ENCODE peak calls at places on chromosomes 2 and 18, in six cellular contexts. H, P, S, L, Q and I are unnamed samples.

GRCh38 chr2:65722028-65722427 is 289.6 kb upstream of the SPRED2 start:
- DNase-seq in H (peak), S (peak), L (peak), P (peak), Q (peak), I (no peak)

GRCh38 chr2:209636066-209636465 is 135.6 kb upstream of the UNC80 start:
- DNase-seq in L (no peak), H (no peak), S (no peak), Q (no peak), P (no peak), I (no peak)

GRCh38 chr2:134764164-134764563 is 45.4 kb upstream of the TMEM163 start:
- DNase-seq in S (no peak), P (no peak), L (no peak), Q (no peak), H (no peak), I (no peak)

GRCh38 chr2:13858626-13859025 is 773.9 kb upstream of the LRATD1 start:
- DNase-seq in Q (peak), S (no peak), L (no peak), H (peak), P (no peak), I (no peak)

GRCh38 chr2:168816369-168816768 is 13.9 kb downstream of the NOSTRIN start:
- DNase-seq in S (no peak), P (no peak), L (no peak), H (peak), Q (peak), I (no peak)

GRCh38 chr2:241223211-241224067 is 35.0 kb downstream of the ANO7 start:
- DNase-seq in L (no peak), Q (no peak), S (no peak), P (no peak), H (peak), I (no peak)

GRCh38 chr2:170715062-170715931 is at the start of gene SP5:
- DNase-seq in P (peak), Q (peak), S (peak), L (peak), H (peak), I (no peak)

GRCh38 chr2:179744341-179744740 is 117.1 kb downstream of the ZNF385B start:
- DNase-seq in P (no peak), L (no peak), Q (no peak), H (no peak), S (no peak), I (no peak)

GRCh38 chr2:20963867-20964266 is 80.0 kb downstream of the APOB start:
- DNase-seq in P (no peak), S (no peak), H (no peak), Q (no peak), L (no peak), I (no peak)

GRCh38 chr2:101823347-101823791 is 125.9 kb downstream of the MAP4K4 start:
- DNase-seq in S (peak), H (peak), L (no peak), Q (peak), P (peak), I (peak)

GRCh38 chr2:19580830-19581229 is 222.4 kb upstream of the OSR1 start:
- DNase-seq in H (peak), Q (no peak), P (no peak), S (no peak), L (no peak), I (no peak)

GRCh38 chr2:9341351-9341887 is 81.9 kb downstream of the ITGB1BP1 start:
- DNase-seq in H (no peak), L (no peak), P (no peak), Q (no peak), S (no peak), I (no peak)

GRCh38 chr18:78145096-78145495 is 834.5 kb upstream of the SALL3 start:
- DNase-seq in Q (no peak), S (no peak), P (no peak), H (no peak), L (no peak), I (no peak)

GRCh38 chr2:232898592-232899541 is 28.8 kb downstream of the SNORC start:
- DNase-seq in Q (no peak), P (no peak), S (no peak), L (peak), H (peak), I (no peak)

GRCh38 chr2:49102146-49102545 is 52.2 kb downstream of the FSHR start:
- DNase-seq in P (no peak), S (no peak), H (no peak), L (no peak), Q (no peak), I (no peak)

GRCh38 chr2:222319576-222320440 is 21.0 kb upstream of the PAX3 start:
- DNase-seq in H (no peak), Q (no peak), L (peak), P (no peak), S (no peak), I (peak)

GRCh38 chr2:25674003-25674362 is 606 bp upstream of the DTNB start:
- DNase-seq in L (no peak), S (peak), Q (no peak), H (no peak), P (no peak), I (no peak)

GRCh38 chr2:241584446-241584845 is 25.9 kb downstream of the BOK start:
- DNase-seq in Q (peak), S (no peak), P (peak), L (no peak), H (peak), I (no peak)

GRCh38 chr2:17747684-17748452 is 5.7 kb downstream of the SMC6 start:
- DNase-seq in H (peak), P (no peak), Q (peak), S (no peak), L (no peak), I (no peak)

GRCh38 chr2:36478332-36478738 is 119.6 kb downstream of the FEZ2 start:
- DNase-seq in S (no peak), P (no peak), L (peak), Q (no peak), H (peak), I (no peak)

GRCh38 chr18:79789901-79790885 is 7.5 kb upstream of the KCNG2 start:
- DNase-seq in Q (no peak), S (no peak), L (no peak), H (no peak), P (no peak), I (no peak)

GRCh38 chr2:17757321-17757720 is 3.4 kb downstream of the GEN1 start:
- DNase-seq in S (no peak), Q (no peak), L (no peak), P (no peak), H (peak), I (no peak)

GRCh38 chr2:238999290-238999741 is 151.4 kb downstream of the TWIST2 start:
- DNase-seq in Q (no peak), L (peak), S (no peak), H (no peak), P (no peak), I (no peak)

GRCh38 chr2:65464604-65465003 is 32.2 kb upstream of the SPRED2 start:
- DNase-seq in L (peak), Q (no peak), S (no peak), H (no peak), P (no peak), I (no peak)

GRCh38 chr18:27608742-27609141 is 423.6 kb upstream of the CHST9 start:
- DNase-seq in P (peak), L (no peak), H (no peak), S (no peak), Q (no peak), I (peak)

GRCh38 chr2:86764661-86765307 is 25.9 kb downstream of the CD8A start:
- DNase-seq in L (peak), H (peak), P (peak), S (peak), Q (peak), I (peak)

GRCh38 chr2:150088538-150088937 is 398.9 kb downstream of the RND3 start:
- DNase-seq in L (no peak), S (no peak), Q (peak), H (peak), P (no peak), I (no peak)

GRCh38 chr2:150625741-150626140 is 138.3 kb upstream of the RND3 start:
- DNase-seq in L (no peak), P (no peak), S (no peak), H (no peak), Q (no peak), I (no peak)

GRCh38 chr2:183872131-183872530 is 726.2 kb upstream of the ZNF804A start:
- DNase-seq in Q (peak), P (no peak), S (no peak), L (no peak), H (no peak), I (no peak)

GRCh38 chr2:148926291-148926961 is 51.4 kb downstream of the KIF5C start:
- DNase-seq in Q (peak), L (peak), P (peak), S (peak), H (peak), I (peak)

GRCh38 chr2:237669628-237670351 is 42.4 kb downstream of the LRRFIP1 start:
- DNase-seq in L (peak), Q (no peak), P (no peak), S (no peak), H (peak), I (no peak)

GRCh38 chr2:170155723-170156253 is 22.2 kb upstream of the MYO3B start:
- DNase-seq in H (no peak), Q (peak), L (no peak), S (no peak), P (no peak), I (no peak)

GRCh38 chr2:17851731-17852585 is 26.5 kb upstream of the KCNS3 start:
- DNase-seq in S (peak), P (peak), H (peak), L (peak), Q (peak), I (peak)

GRCh38 chr2:168935810-168936581 is 34.9 kb downstream of the G6PC2 start:
- DNase-seq in S (no peak), H (peak), P (peak), Q (peak), L (no peak), I (no peak)

GRCh38 chr2:32064713-32065112 is 1.4 kb downstream of the SPAST start:
- DNase-seq in H (no peak), S (no peak), Q (no peak), P (no peak), L (no peak), I (no peak)

GRCh38 chr2:32061973-32062861 is 1.1 kb upstream of the SPAST start:
- DNase-seq in Q (peak), P (peak), L (peak), S (peak), H (peak), I (peak)

GRCh38 chr2:32061430-32061829 is 1.9 kb upstream of the SPAST start:
- DNase-seq in Q (no peak), L (no peak), P (no peak), H (no peak), S (no peak), I (peak)

GRCh38 chr2:32064021-32064678 is 794 bp downstream of the SPAST start:
- DNase-seq in H (no peak), Q (peak), P (peak), L (peak), S (no peak), I (peak)

DNA sequence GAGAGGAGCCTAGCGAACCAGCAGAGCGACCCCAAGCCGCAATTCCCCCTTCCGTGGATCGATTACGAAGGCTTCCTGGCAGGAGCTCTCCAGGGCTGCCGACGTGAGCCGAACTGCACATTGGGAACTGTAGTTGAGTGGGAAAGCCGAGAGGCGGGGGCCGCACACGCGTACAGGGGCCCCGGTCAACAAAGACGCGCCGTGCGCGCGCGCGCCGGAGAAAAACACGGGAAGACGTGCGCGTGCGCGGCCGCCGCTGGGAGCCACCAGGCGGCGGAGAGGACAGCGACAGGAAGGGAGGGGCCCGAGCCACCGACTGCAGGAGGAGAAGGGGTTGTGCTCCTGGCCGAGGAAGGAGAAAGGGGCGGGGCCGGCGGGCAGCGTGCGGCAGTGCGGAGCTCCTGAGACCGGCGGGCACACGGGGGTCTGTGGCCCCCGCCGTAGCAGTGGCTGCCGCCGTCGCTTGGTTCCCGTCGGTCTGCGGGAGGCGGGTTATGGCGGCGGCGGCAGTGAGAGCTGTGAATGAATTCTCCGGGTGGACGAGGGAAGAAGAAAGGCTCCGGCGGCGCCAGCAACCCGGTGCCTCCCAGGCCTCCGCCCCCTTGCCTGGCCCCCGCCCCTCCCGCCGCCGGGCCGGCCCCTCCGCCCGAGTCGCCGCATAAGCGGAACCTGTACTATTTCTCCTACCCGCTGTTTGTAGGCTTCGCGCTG is at the start of gene SPAST:
- DNase-seq in H (peak), Q (peak), P (peak), L (peak), S (peak), I (peak)
- H3K9ac ChIP-seq in H (peak), Q (peak), P (peak), L (peak), S (peak), I (peak)

GRCh38 chr2:224835405-224835804 is 119.2 kb upstream of the CCDC195 start:
- DNase-seq in Q (no peak), L (no peak), P (no peak), S (no peak), H (no peak), I (no peak)

GRCh38 chr2:224836263-224836662 is 120.1 kb upstream of the CCDC195 start:
- DNase-seq in H (peak), S (no peak), Q (no peak), P (no peak), L (no peak), I (no peak)

GRCh38 chr2:224837066-224837465 is 120.9 kb upstream of the CCDC195 start:
- DNase-seq in H (no peak), Q (no peak), P (no peak), S (no peak), L (no peak), I (no peak)

GRCh38 chr2:224838335-224838734 is 122.2 kb upstream of the CCDC195 start:
- DNase-seq in Q (no peak), P (no peak), S (no peak), L (no peak), H (peak), I (no peak)

GRCh38 chr2:224837558-224837957 is 121.4 kb upstream of the CCDC195 start:
- DNase-seq in H (peak), S (no peak), Q (no peak), L (no peak), P (no peak), I (no peak)
- H3K4me3 ChIP-seq in H (no peak), S (no peak), Q (no peak), L (no peak), P (no peak), I (no peak)

DNA sequence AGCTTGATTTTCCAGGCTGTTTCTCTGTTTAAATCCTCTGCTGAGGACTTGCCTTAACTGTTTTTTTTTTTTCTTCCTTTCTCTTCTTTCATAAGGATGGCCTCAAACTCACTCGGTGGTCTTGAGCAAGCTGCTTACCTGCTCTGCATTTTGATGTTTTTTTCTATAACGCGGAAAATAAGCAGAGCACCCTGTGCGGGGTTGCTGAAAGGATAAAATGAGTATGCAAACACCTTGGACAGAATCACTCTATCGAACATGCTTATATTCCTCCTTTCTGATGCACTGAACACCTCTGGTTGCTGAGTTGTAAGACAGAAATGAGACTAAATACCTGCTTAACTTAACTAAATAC is 41.1 kb upstream of the DSC1 start:
- DNase-seq in L (no peak), H (no peak), S (no peak), P (no peak), Q (no peak), I (peak)
- H3K9ac ChIP-seq in L (no peak), H (no peak), S (no peak), P (no peak), Q (no peak), I (peak)

GRCh38 chr2:76280676-76281075 is 570.0 kb upstream of the GCFC2 start:
- DNase-seq in L (no peak), S (no peak), H (no peak), Q (no peak), P (no peak), I (no peak)

GRCh38 chr2:76275788-76276187 is 565.1 kb upstream of the GCFC2 start:
- DNase-seq in Q (no peak), H (no peak), S (no peak), P (no peak), L (no peak), I (no peak)

GRCh38 chr2:76279142-76279541 is 568.4 kb upstream of the GCFC2 start:
- DNase-seq in Q (no peak), P (no peak), L (no peak), S (no peak), H (no peak), I (no peak)

GRCh38 chr2:76283355-76283754 is 572.6 kb upstream of the GCFC2 start:
- DNase-seq in H (no peak), S (no peak), L (no peak), Q (no peak), P (no peak), I (no peak)

GRCh38 chr2:76281176-76281841 is 570.6 kb upstream of the GCFC2 start:
- DNase-seq in Q (peak), P (no peak), L (peak), H (no peak), S (no peak), I (no peak)
- H3K4me3 ChIP-seq in Q (no peak), P (no peak), L (no peak), H (no peak), S (no peak), I (no peak)